ENCODE peak calls at places on chromosomes 3 and 15, in eight cellular contexts. One of them, this sample, is unnamed.
A peak's percentile ranks its signal among the peaks of the same experiment; 100 is the strongest.

GRCh38 chr3:100084100-100084806 is 30.0 kb downstream of the FILIP1L start:
- DNase-seq in ovary: no peak
- DNase-seq in colonic mucosa: no peak
- DNase-seq in PC-9: no peak
- DNase-seq in GM13976: no peak
- DNase-seq in left ventricle myocardium inferior: no peak
- DNase-seq in fibroblast of lung: no peak
- DNase-seq in brain microvascular endothelial cell: no peak
- DNase-seq in this sample: no peak

GRCh38 chr3:42926310-42926709 is 20.4 kb downstream of the ZNF662 start:
- DNase-seq in PC-9: no peak
- DNase-seq in brain microvascular endothelial cell: no peak
- DNase-seq in ovary: no peak
- DNase-seq in fibroblast of lung: no peak
- DNase-seq in GM13976: no peak
- DNase-seq in colonic mucosa: no peak
- DNase-seq in left ventricle myocardium inferior: no peak
- DNase-seq in this sample: no peak

GRCh38 chr15:74799255-74799842 is 13.3 kb upstream of the LMAN1L start:
- DNase-seq in fibroblast of lung: no peak
- DNase-seq in colonic mucosa: peak; percentile 28
- DNase-seq in GM13976: no peak
- DNase-seq in ovary: no peak
- DNase-seq in PC-9: no peak
- DNase-seq in left ventricle myocardium inferior: no peak
- DNase-seq in brain microvascular endothelial cell: no peak
- DNase-seq in this sample: no peak

GRCh38 chr3:149215474-149215873 is 6.2 kb downstream of the CP start:
- DNase-seq in PC-9: no peak
- DNase-seq in GM13976: no peak
- DNase-seq in ovary: no peak
- DNase-seq in colonic mucosa: no peak
- DNase-seq in left ventricle myocardium inferior: no peak
- DNase-seq in brain microvascular endothelial cell: no peak
- DNase-seq in fibroblast of lung: peak; percentile 65
- DNase-seq in this sample: no peak

GRCh38 chr3:182241777-182242556 is 530.2 kb downstream of the SOX2 start:
- DNase-seq in brain microvascular endothelial cell: no peak
- DNase-seq in ovary: peak; percentile 33
- DNase-seq in left ventricle myocardium inferior: peak; percentile 48
- DNase-seq in GM13976: no peak
- DNase-seq in fibroblast of lung: peak; percentile 85
- DNase-seq in colonic mucosa: no peak
- DNase-seq in PC-9: no peak
- DNase-seq in this sample: no peak

GRCh38 chr15:36590838-36591237 is 11.4 kb downstream of the CDIN1 start:
- DNase-seq in left ventricle myocardium inferior: no peak
- DNase-seq in brain microvascular endothelial cell: peak; percentile 95
- DNase-seq in ovary: no peak
- DNase-seq in PC-9: no peak
- DNase-seq in GM13976: no peak
- DNase-seq in fibroblast of lung: peak; percentile 69
- DNase-seq in colonic mucosa: no peak
- DNase-seq in this sample: no peak

GRCh38 chr3:73228425-73228824 is 167.0 kb downstream of the EBLN2 start:
- DNase-seq in left ventricle myocardium inferior: no peak
- DNase-seq in fibroblast of lung: no peak
- DNase-seq in colonic mucosa: no peak
- DNase-seq in brain microvascular endothelial cell: no peak
- DNase-seq in PC-9: no peak
- DNase-seq in ovary: no peak
- DNase-seq in GM13976: no peak
- DNase-seq in this sample: no peak

GRCh38 chr15:68126415-68126814 is 72.3 kb downstream of the PIAS1 start:
- DNase-seq in colonic mucosa: peak; percentile 77
- DNase-seq in left ventricle myocardium inferior: peak; percentile 35
- DNase-seq in brain microvascular endothelial cell: no peak
- DNase-seq in fibroblast of lung: no peak
- DNase-seq in GM13976: no peak
- DNase-seq in PC-9: no peak
- DNase-seq in ovary: no peak
- DNase-seq in this sample: no peak

GRCh38 chr3:107676469-107677309 is 153.9 kb downstream of the BBX start:
- DNase-seq in fibroblast of lung: peak; percentile 58
- DNase-seq in GM13976: no peak
- DNase-seq in left ventricle myocardium inferior: no peak
- DNase-seq in brain microvascular endothelial cell: no peak
- DNase-seq in ovary: no peak
- DNase-seq in colonic mucosa: no peak
- DNase-seq in PC-9: no peak
- DNase-seq in this sample: no peak

GRCh38 chr15:57777034-57777433 is 70.5 kb downstream of the POLR2M start:
- DNase-seq in GM13976: no peak
- DNase-seq in PC-9: no peak
- DNase-seq in colonic mucosa: no peak
- DNase-seq in ovary: no peak
- DNase-seq in fibroblast of lung: no peak
- DNase-seq in left ventricle myocardium inferior: no peak
- DNase-seq in brain microvascular endothelial cell: no peak
- DNase-seq in this sample: no peak

GRCh38 chr3:94308767-94309166 is 245.9 kb downstream of the NSUN3 start:
- DNase-seq in brain microvascular endothelial cell: no peak
- DNase-seq in left ventricle myocardium inferior: no peak
- DNase-seq in GM13976: no peak
- DNase-seq in colonic mucosa: no peak
- DNase-seq in fibroblast of lung: no peak
- DNase-seq in ovary: no peak
- DNase-seq in PC-9: no peak
- DNase-seq in this sample: no peak

GRCh38 chr3:140432176-140432753 is 245.6 kb upstream of the TRIM42 start:
- DNase-seq in left ventricle myocardium inferior: no peak
- DNase-seq in PC-9: no peak
- DNase-seq in brain microvascular endothelial cell: no peak
- DNase-seq in ovary: peak; percentile 38
- DNase-seq in colonic mucosa: no peak
- DNase-seq in GM13976: no peak
- DNase-seq in fibroblast of lung: no peak
- DNase-seq in this sample: no peak

GRCh38 chr15:42034628-42035177 is 13.9 kb upstream of the PLA2G4E start:
- DNase-seq in PC-9: no peak
- DNase-seq in ovary: no peak
- DNase-seq in left ventricle myocardium inferior: no peak
- DNase-seq in brain microvascular endothelial cell: no peak
- DNase-seq in colonic mucosa: no peak
- DNase-seq in fibroblast of lung: no peak
- DNase-seq in GM13976: no peak
- DNase-seq in this sample: no peak

GRCh38 chr3:100400424-100400781 is 486 bp downstream of the TOMM70 start:
- DNase-seq in fibroblast of lung: no peak
- DNase-seq in left ventricle myocardium inferior: no peak
- DNase-seq in colonic mucosa: no peak
- DNase-seq in brain microvascular endothelial cell: no peak
- DNase-seq in ovary: no peak
- DNase-seq in PC-9: no peak
- DNase-seq in GM13976: peak; percentile 21
- DNase-seq in this sample: peak; percentile 25

GRCh38 chr3:194245975-194246561 is 105.1 kb downstream of the CPN2 start:
- DNase-seq in PC-9: no peak
- DNase-seq in ovary: no peak
- DNase-seq in brain microvascular endothelial cell: no peak
- DNase-seq in colonic mucosa: no peak
- DNase-seq in left ventricle myocardium inferior: no peak
- DNase-seq in GM13976: no peak
- DNase-seq in fibroblast of lung: no peak
- DNase-seq in this sample: no peak

GRCh38 chr15:90596943-90597342 is 67.2 kb downstream of the CRTC3 start:
- DNase-seq in fibroblast of lung: no peak
- DNase-seq in brain microvascular endothelial cell: no peak
- DNase-seq in ovary: peak; percentile 43
- DNase-seq in colonic mucosa: no peak
- DNase-seq in left ventricle myocardium inferior: no peak
- DNase-seq in PC-9: no peak
- DNase-seq in GM13976: no peak
- DNase-seq in this sample: no peak

GRCh38 chr3:145807990-145808389 is 353.0 kb downstream of the PLOD2 start:
- DNase-seq in GM13976: peak; percentile 4
- DNase-seq in colonic mucosa: no peak
- DNase-seq in ovary: no peak
- DNase-seq in fibroblast of lung: peak; percentile 46
- DNase-seq in brain microvascular endothelial cell: peak; percentile 81
- DNase-seq in PC-9: peak; percentile 3
- DNase-seq in left ventricle myocardium inferior: peak; percentile 16
- DNase-seq in this sample: no peak
- TF ChIP-seq CTCF in GM13976: no peak
- TF ChIP-seq CTCF in colonic mucosa: no peak
- TF ChIP-seq CTCF in ovary: no peak
- TF ChIP-seq CTCF in fibroblast of lung: no peak
- TF ChIP-seq CTCF in brain microvascular endothelial cell: peak; percentile 76
- TF ChIP-seq CTCF in PC-9: peak; percentile 22
- TF ChIP-seq CTCF in left ventricle myocardium inferior: peak; percentile 41
- TF ChIP-seq CTCF in this sample: no peak

GRCh38 chr3:37741644-37742043 is 120.0 kb upstream of the CTDSPL start:
- DNase-seq in PC-9: peak; percentile 3
- DNase-seq in brain microvascular endothelial cell: no peak
- DNase-seq in fibroblast of lung: peak; percentile 9
- DNase-seq in ovary: no peak
- DNase-seq in left ventricle myocardium inferior: peak; percentile 63
- DNase-seq in GM13976: no peak
- DNase-seq in colonic mucosa: peak; percentile 36
- DNase-seq in this sample: peak; percentile 43
- TF ChIP-seq CTCF in PC-9: no peak
- TF ChIP-seq CTCF in brain microvascular endothelial cell: peak; percentile 35
- TF ChIP-seq CTCF in fibroblast of lung: no peak
- TF ChIP-seq CTCF in ovary: no peak
- TF ChIP-seq CTCF in left ventricle myocardium inferior: peak; percentile 69
- TF ChIP-seq CTCF in GM13976: no peak
- TF ChIP-seq CTCF in colonic mucosa: peak; percentile 29
- TF ChIP-seq CTCF in this sample: no peak

DNA sequence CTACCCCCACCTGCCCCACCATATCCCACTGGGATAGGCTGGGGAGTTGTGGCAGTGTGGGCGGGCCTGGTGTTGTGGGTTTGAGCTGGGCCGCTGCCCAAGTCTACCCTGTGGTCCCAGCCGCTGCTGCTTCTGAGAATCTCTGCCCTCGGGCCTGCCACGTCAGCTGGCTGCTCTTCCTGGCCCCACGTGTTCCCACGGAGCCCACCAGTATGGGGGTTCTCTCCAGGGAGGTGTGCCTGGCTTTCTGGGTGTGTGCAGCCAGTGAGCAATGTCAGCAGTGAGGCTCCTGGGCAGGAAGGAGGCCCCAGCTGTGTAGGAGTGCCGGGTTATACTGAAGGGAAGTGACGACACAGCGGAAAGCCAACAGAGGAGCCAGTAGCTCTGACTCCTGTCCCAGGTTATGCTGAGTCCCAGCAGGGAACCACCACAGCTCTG is 10.5 kb downstream of the GNAI2 start:
- DNase-seq in left ventricle myocardium inferior: peak; percentile 50
- DNase-seq in GM13976: peak; percentile 86
- DNase-seq in fibroblast of lung: peak; percentile 76
- DNase-seq in ovary: no peak
- DNase-seq in brain microvascular endothelial cell: peak; percentile 94
- DNase-seq in PC-9: peak; percentile 80
- DNase-seq in colonic mucosa: peak; percentile 53
- DNase-seq in this sample: no peak
- TF ChIP-seq CTCF in left ventricle myocardium inferior: peak; percentile 0
- TF ChIP-seq CTCF in GM13976: no peak
- TF ChIP-seq CTCF in fibroblast of lung: no peak
- TF ChIP-seq CTCF in ovary: no peak
- TF ChIP-seq CTCF in brain microvascular endothelial cell: no peak
- TF ChIP-seq CTCF in PC-9: peak; percentile 40
- TF ChIP-seq CTCF in colonic mucosa: peak; percentile 50
- TF ChIP-seq CTCF in this sample: no peak

DNA sequence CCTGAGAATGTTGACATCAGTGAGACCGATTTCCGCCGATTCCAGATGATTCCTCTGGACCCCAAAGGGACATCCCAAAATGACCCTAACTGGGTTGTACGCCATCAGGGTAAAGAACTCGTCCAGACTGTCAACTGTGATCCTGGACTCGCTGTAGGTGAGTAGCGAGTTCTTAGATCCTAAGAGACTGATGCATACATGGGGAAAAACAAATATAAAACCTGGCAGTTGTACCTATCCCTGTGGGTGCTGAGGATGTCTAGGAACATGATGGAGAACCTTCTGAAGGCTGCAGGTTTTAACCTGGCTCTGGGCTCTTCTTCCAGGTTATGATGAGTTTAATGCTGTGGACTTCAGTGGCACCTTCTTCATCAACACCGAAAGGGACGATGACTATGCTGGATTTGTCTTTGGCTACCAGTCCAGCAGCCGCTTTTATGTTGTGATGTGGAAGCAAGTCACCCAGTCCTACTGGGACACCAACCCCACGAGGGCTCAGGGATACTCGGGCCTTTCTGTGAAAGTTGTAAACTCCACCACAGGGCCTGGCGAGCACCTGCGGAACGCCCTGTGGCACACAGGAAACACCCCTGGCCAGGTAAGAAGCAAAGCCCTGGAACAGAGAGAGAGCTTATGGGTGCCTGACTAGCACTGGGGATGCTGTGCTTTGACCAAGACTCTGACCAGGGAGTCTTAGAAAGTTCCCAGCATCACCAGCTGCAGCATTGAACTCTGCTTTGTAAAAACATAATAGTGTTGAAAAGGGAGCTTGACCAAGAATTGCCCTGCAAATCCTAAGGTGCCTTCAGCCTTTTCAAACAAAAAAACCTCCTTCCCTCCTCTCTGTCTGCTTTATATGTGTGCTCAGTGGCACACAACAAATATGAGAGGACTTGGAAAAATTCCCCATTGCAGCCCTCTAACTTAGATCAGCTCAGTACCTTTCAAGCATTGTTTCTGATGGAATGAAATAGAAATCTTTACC is 12.5 kb downstream of the THBS1 start:
- DNase-seq in fibroblast of lung: peak; percentile 17
- DNase-seq in colonic mucosa: no peak
- DNase-seq in PC-9: no peak
- DNase-seq in left ventricle myocardium inferior: no peak
- DNase-seq in brain microvascular endothelial cell: no peak
- DNase-seq in ovary: no peak
- DNase-seq in GM13976: no peak
- DNase-seq in this sample: no peak
- TF ChIP-seq CTCF in fibroblast of lung: no peak
- TF ChIP-seq CTCF in colonic mucosa: no peak
- TF ChIP-seq CTCF in PC-9: no peak
- TF ChIP-seq CTCF in left ventricle myocardium inferior: no peak
- TF ChIP-seq CTCF in brain microvascular endothelial cell: no peak
- TF ChIP-seq CTCF in ovary: no peak
- TF ChIP-seq CTCF in GM13976: no peak
- TF ChIP-seq CTCF in this sample: no peak

GRCh38 chr3:51945031-51945840 is 3.1 kb downstream of the PARP3 start:
- DNase-seq in colonic mucosa: no peak
- DNase-seq in brain microvascular endothelial cell: no peak
- DNase-seq in ovary: no peak
- DNase-seq in PC-9: no peak
- DNase-seq in fibroblast of lung: no peak
- DNase-seq in GM13976: no peak
- DNase-seq in left ventricle myocardium inferior: no peak
- DNase-seq in this sample: no peak
- TF ChIP-seq CTCF in colonic mucosa: no peak
- TF ChIP-seq CTCF in brain microvascular endothelial cell: no peak
- TF ChIP-seq CTCF in ovary: no peak
- TF ChIP-seq CTCF in PC-9: no peak
- TF ChIP-seq CTCF in fibroblast of lung: no peak
- TF ChIP-seq CTCF in GM13976: no peak
- TF ChIP-seq CTCF in left ventricle myocardium inferior: no peak
- TF ChIP-seq CTCF in this sample: no peak